ENCODE peak calls at places on chromosomes 13 and 19, in seven cellular contexts. E is effector memory CD4-positive, alpha-beta T cell; G is IMR-90; P is heart right ventricle; C is GM23338; K is thoracic aorta; X is lung. N is an unnamed sample.

GRCh38 chr13:74134777-74135305 is 637 bp upstream of the KLF12 start:
- DNase-seq in E (peak; percentile 66), G (no peak), P (peak; percentile 65), C (no peak), K (peak; percentile 5), X (peak; percentile 53), N (no peak)

GRCh38 chr19:43651758-43652545 is 12.3 kb upstream of the CADM4 start:
- DNase-seq in E (no peak), G (peak; percentile 65), P (peak; percentile 35), C (peak; percentile 88), K (no peak), X (peak; percentile 59), N (no peak)

GRCh38 chr13:40220299-40220935 is 446.0 kb downstream of the FOXO1 start:
- DNase-seq in E (no peak), G (no peak), P (no peak), C (no peak), K (no peak), X (no peak), N (no peak)

GRCh38 chr13:42538996-42539395 is 35.0 kb upstream of the TNFSF11 start:
- DNase-seq in E (no peak), G (no peak), P (no peak), C (no peak), K (no peak), X (no peak), N (no peak)

GRCh38 chr19:50833117-50833801 is at the start of gene KLK15:
- DNase-seq in E (no peak), G (no peak), P (no peak), C (no peak), K (no peak), X (no peak), N (no peak)

GRCh38 chr13:112053744-112054615 is 13.0 kb upstream of the SOX1 start:
- DNase-seq in E (no peak), G (no peak), P (no peak), C (peak; percentile 50), K (no peak), X (no peak), N (no peak)

GRCh38 chr13:110819203-110820014 is 95.5 kb downstream of the ANKRD10 start:
- DNase-seq in E (peak; percentile 48), G (peak; percentile 58), P (peak; percentile 81), C (peak; percentile 86), K (peak; percentile 34), X (peak; percentile 73), N (peak; percentile 79)

GRCh38 chr19:18029617-18030338 is 21.8 kb downstream of the ARRDC2 start:
- DNase-seq in E (no peak), G (peak; percentile 32), P (no peak), C (no peak), K (no peak), X (no peak), N (no peak)

GRCh38 chr19:57830071-57830602 is at the start of gene ZNF587B:
- DNase-seq in E (no peak), G (peak; percentile 74), P (peak; percentile 78), C (peak; percentile 99), K (no peak), X (peak; percentile 55), N (peak; percentile 93)

GRCh38 chr13:86986448-86986847 is 684.7 kb upstream of the SLITRK5 start:
- DNase-seq in E (no peak), G (peak; percentile 25), P (no peak), C (no peak), K (no peak), X (no peak), N (no peak)

GRCh38 chr19:1566392-1567115 is 1.6 kb downstream of the MEX3D start:
- DNase-seq in E (no peak), G (peak; percentile 77), P (peak; percentile 54), C (peak; percentile 89), K (no peak), X (peak; percentile 71), N (no peak)

GRCh38 chr13:75761373-75761772 is 125.2 kb downstream of the LMO7 start:
- DNase-seq in E (no peak), G (no peak), P (no peak), C (no peak), K (no peak), X (no peak), N (no peak)

GRCh38 chr13:111120422-111120821 is 5.3 kb downstream of the ARHGEF7 start:
- DNase-seq in E (no peak), G (no peak), P (no peak), C (no peak), K (no peak), X (no peak), N (no peak)

GRCh38 chr19:49468199-49468598 is 5.8 kb upstream of the FLT3LG start:
- DNase-seq in E (no peak), G (no peak), P (no peak), C (no peak), K (no peak), X (no peak), N (no peak)

GRCh38 chr13:78603240-78603947 is at the start of gene POU4F1:
- DNase-seq in E (peak; percentile 26), G (peak; percentile 11), P (peak; percentile 33), C (peak; percentile 94), K (no peak), X (no peak), N (no peak)

GRCh38 chr19:57708641-57709354 is at the start of gene ZNF154:
- DNase-seq in E (no peak), G (peak; percentile 67), P (peak; percentile 27), C (peak; percentile 99), K (no peak), X (peak; percentile 29), N (peak; percentile 73)

GRCh38 chr19:11736696-11737095 is 2.0 kb downstream of the ZNF823 start:
- DNase-seq in E (no peak), G (peak; percentile 33), P (peak; percentile 31), C (peak; percentile 3), K (peak; percentile 2), X (peak; percentile 28), N (no peak)

GRCh38 chr19:37999309-38000213 is 92.6 kb downstream of the SIPA1L3 start:
- DNase-seq in E (no peak), G (peak; percentile 98), P (peak; percentile 30), C (no peak), K (no peak), X (no peak), N (no peak)

GRCh38 chr13:111006508-111007031 is 91.7 kb upstream of the ANKRD10 start:
- DNase-seq in E (no peak), G (peak; percentile 84), P (peak; percentile 70), C (peak; percentile 19), K (peak; percentile 69), X (peak; percentile 61), N (no peak)

GRCh38 chr13:31090921-31091624 is 70.6 kb downstream of the HSPH1 start:
- DNase-seq in E (no peak), G (peak; percentile 25), P (no peak), C (no peak), K (no peak), X (no peak), N (no peak)

GRCh38 chr13:39108746-39109145 is 70.5 kb downstream of the NHLRC3 start:
- DNase-seq in E (no peak), G (no peak), P (no peak), C (no peak), K (no peak), X (no peak), N (no peak)

GRCh38 chr13:113110048-113110851 is 4.7 kb downstream of the F7 start:
- DNase-seq in E (no peak), G (no peak), P (no peak), C (peak; percentile 55), K (no peak), X (no peak), N (no peak)

GRCh38 chr19:39160523-39160861 is 34.9 kb downstream of the PAK4 start:
- DNase-seq in E (no peak), G (peak; percentile 72), P (peak; percentile 39), C (no peak), K (peak; percentile 30), X (no peak), N (no peak)

GRCh38 chr19:18292460-18292809 is 11.0 kb upstream of the JUND start:
- DNase-seq in E (no peak), G (no peak), P (no peak), C (peak; percentile 70), K (no peak), X (no peak), N (no peak)

GRCh38 chr19:47134533-47134932 is 3.9 kb downstream of the SAE1 start:
- DNase-seq in E (no peak), G (no peak), P (no peak), C (no peak), K (no peak), X (no peak), N (no peak)
- H3K27ac ChIP-seq in E (no peak overlapping the region), G (no peak overlapping the region), P (no peak overlapping the region), C (peak overlapping the region; percentile 70), K (no peak overlapping the region), X (no peak overlapping the region), N (no peak overlapping the region)

DNA sequence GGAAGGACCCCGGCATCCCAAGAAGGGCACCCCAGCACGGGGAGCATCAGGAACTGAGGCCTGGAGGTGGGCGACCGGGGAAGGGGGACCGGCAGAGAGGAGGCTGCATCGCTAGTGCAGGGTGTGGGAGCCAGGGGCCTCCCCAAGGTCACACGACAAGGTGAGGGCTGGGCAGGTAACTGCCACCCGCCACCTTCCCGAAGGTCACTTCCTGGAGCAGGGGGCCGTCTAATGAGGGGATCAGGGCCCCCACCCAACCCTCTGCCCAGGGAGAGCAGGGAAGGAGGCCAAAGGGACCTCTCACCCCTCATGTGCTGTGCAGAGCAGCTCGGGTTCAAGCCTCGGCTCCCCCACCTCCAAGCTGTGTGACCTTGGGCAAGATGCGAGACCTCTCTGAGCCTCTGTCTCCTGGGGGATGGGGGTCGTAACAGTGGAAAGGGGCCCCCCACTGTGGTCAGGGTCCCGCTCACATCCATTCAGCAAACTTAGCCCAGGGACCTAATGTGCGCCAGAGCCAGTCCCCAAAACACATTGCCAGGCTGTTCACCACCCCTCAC is 6.0 kb downstream of the ZBTB7A start:
- DNase-seq in E (no peak), G (no peak), P (no peak), C (no peak), K (no peak), X (no peak), N (no peak)
- H3K4me1 ChIP-seq in E (peaks cover 70% of the 10 kb centered on the region), G (peaks cover 45% of the 10 kb centered on the region), P (peaks cover 76% of the 10 kb centered on the region), C (peaks cover 19% of the 10 kb centered on the region), K (peaks cover 53% of the 10 kb centered on the region), X (peaks cover 24% of the 10 kb centered on the region), N (peaks cover 9% of the 10 kb centered on the region)

GRCh38 chr19:40279120-40279551 is 6.0 kb downstream of the AKT2 start:
- DNase-seq in E (no peak), G (peak; percentile 38), P (peak; percentile 79), C (no peak), K (no peak), X (no peak), N (no peak)
- H3K27ac ChIP-seq in E (no peak overlapping the region), G (no peak overlapping the region), P (peak overlapping the region; percentile 85), C (no peak overlapping the region), K (peak overlapping the region; percentile 28), X (peak overlapping the region; percentile 42), N (no peak overlapping the region)

DNA sequence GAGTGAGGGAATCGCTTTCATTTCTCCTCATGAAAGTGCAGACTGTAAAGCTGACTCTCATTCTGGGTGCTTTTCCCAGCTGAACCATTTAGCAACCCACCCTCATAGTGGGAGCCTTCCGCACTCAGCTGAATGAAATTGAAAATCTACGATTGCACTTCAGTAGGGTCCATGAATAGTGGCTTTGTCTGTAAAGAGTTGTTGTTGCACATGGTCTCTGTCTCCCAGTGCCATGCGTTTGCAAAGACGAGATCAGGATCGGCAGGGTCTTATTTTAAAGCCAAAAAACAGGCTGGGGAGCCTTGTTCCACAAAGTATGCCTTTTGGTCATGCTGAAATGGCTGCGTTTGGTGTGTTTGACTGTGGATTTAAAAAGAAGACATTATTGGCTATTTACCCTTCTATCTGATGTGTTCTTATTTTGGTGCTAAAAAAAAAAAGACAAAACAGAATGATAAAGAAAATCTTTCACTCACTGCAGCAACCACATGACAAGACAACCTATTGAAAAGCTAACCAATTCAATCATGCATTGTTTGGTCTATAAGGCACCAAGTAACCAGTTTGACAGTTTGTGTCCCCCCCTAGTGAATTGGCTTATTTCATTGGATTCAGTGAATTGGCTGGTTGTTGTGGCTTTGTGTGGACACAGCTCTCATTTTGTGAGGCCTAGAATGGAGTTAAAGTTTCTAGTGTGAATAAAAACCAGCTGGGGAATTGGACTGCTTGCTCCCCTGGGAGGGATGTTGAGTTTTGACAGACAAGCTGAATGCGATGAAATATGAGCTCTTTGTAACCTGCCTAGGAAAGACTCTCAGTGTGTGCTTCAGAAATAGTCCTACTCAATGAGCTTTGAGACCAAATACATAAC is 65.6 kb downstream of the ARHGAP35 start:
- DNase-seq in E (no peak), G (no peak), P (no peak), C (no peak), K (no peak), X (no peak), N (no peak)
- H3K4me1 ChIP-seq in E (peaks cover 23% of the 10 kb centered on the region), G (peaks cover 19% of the 10 kb centered on the region), P (peaks cover 79% of the 10 kb centered on the region), C (peaks cover 33% of the 10 kb centered on the region), K (peaks cover 63% of the 10 kb centered on the region), X (peaks cover 53% of the 10 kb centered on the region), N (no peaks in the 10 kb centered on the region)

N was measured in iPS DF 6.9.